ENCODE peak calls at places on chromosomes 4 and X, in five cellular contexts. R, C, G, L and O are unnamed samples. For H3K27me3, the result is how much of the 10 kb centered on the place peaks cover.

GRCh38 chr4:126888968-126889367 is 743.8 kb upstream of the INTU start:
- DNase-seq in R (peak), C (no peak), G (no peak), L (peak), O (peak)

GRCh38 chrX:151505796-151506195 is 57.7 kb upstream of the PASD1 start:
- DNase-seq in R (no peak), C (peak), G (peak), L (no peak), O (peak)

GRCh38 chrX:66162331-66162822 is 1.7 kb upstream of the HEPH start:
- DNase-seq in R (no peak), C (no peak), G (no peak), L (no peak), O (no peak)

GRCh38 chr4:120769227-120769626 is 153.3 kb downstream of the PRDM5 start:
- DNase-seq in R (peak), C (peak), G (peak), L (peak), O (no peak)

GRCh38 chr4:1002131-1002630 is 9.0 kb upstream of the SLC26A1 start:
- DNase-seq in R (no peak), C (no peak), G (peak), L (no peak), O (no peak)

GRCh38 chr4:3712112-3712805 is 53.9 kb upstream of the ADRA2C start:
- DNase-seq in R (no peak), C (no peak), G (no peak), L (no peak), O (no peak)

GRCh38 chrX:42755820-42756219 is 22.1 kb downstream of the PPP1R2C start:
- DNase-seq in R (peak), C (peak), G (no peak), L (peak), O (peak)

GRCh38 chr4:158850800-158851644 is 82.2 kb downstream of the FNIP2 start:
- DNase-seq in R (peak), C (peak), G (no peak), L (peak), O (peak)

GRCh38 chr4:7418131-7418943 is 16.4 kb downstream of the PSAPL1 start:
- DNase-seq in R (no peak), C (no peak), G (no peak), L (no peak), O (no peak)

GRCh38 chr4:148443550-148444295 is 1.5 kb upstream of the NR3C2 start:
- DNase-seq in R (no peak), C (peak), G (peak), L (no peak), O (peak)

GRCh38 chr4:137378393-137379290 is 153.7 kb downstream of the PCDH18 start:
- DNase-seq in R (no peak), C (no peak), G (no peak), L (no peak), O (no peak)

GRCh38 chr4:137376312-137376711 is 156.0 kb downstream of the PCDH18 start:
- DNase-seq in R (no peak), C (no peak), G (no peak), L (no peak), O (no peak)

GRCh38 chr4:137370206-137370633 is 162.1 kb downstream of the PCDH18 start:
- DNase-seq in R (peak), C (no peak), G (no peak), L (peak), O (peak)

GRCh38 chr4:137370699-137371098 is 161.6 kb downstream of the PCDH18 start:
- DNase-seq in R (no peak), C (no peak), G (no peak), L (peak), O (no peak)

GRCh38 chr4:137375111-137375850 is 157.0 kb downstream of the PCDH18 start:
- DNase-seq in R (no peak), C (no peak), G (no peak), L (no peak), O (no peak)
- H2AFZ ChIP-seq in R (no peak), C (no peak), G (no peak), L (no peak), O (no peak)

GRCh38 chr4:181611033-181611711 is 632.0 kb upstream of the TENM3 start:
- DNase-seq in R (peak), C (no peak), G (no peak), L (no peak), O (no peak)
- H3K27me3 ChIP-seq in R (under half), C (under half), G (under half), L (under half), O (under half)

DNA sequence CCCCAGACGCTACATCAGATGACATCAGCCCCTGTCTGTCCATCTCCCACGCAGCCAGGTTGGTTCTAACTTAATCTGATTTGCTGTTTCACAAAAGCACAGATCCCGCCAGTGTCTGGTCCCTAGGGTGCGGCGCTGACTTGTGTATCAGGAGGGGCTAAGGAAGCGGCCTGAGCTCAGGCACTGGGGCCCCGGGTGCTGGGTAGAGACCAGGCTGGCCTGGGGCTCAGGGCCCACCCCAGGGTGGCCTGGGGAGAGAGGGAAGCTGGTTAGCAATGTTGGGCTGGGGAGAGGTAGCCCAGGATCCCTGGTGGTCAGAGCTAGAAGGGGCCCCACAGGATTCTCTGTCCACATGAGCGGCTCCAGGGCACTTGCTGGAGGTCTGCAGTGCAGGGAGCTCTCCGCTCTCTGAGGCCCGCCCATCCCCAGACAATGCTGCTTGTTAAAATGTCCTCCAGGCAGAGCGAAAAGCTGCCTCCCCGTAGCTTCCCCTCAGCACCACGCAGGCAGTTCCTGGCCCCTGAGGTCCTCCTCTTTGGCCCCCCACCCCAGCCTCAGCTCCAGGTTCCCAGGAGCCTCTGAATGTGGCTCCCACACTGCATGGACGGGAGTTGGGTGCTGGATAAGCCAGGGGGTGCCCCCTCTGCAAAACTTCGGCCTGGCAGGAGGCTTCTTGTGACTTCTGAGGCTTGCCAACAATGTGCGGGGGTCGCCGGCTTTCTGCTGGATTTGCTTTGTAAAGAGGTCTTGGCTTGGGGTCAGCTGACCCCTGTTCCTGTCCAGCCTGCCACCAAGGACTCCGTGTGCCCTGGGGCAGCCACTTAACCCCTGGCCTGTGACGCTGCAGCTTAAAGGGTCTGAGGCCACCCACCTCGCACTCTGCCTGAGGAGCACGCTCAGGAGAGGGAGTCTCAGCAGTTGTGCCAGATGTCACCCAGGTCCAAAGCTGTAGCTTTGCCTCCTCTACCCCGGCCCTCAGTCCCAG is 112.9 kb downstream of the CPZ start:
- DNase-seq in R (no peak), C (no peak), G (peak), L (no peak), O (no peak)
- H2AFZ ChIP-seq in R (no peak), C (no peak), G (no peak), L (no peak), O (no peak)

DNA sequence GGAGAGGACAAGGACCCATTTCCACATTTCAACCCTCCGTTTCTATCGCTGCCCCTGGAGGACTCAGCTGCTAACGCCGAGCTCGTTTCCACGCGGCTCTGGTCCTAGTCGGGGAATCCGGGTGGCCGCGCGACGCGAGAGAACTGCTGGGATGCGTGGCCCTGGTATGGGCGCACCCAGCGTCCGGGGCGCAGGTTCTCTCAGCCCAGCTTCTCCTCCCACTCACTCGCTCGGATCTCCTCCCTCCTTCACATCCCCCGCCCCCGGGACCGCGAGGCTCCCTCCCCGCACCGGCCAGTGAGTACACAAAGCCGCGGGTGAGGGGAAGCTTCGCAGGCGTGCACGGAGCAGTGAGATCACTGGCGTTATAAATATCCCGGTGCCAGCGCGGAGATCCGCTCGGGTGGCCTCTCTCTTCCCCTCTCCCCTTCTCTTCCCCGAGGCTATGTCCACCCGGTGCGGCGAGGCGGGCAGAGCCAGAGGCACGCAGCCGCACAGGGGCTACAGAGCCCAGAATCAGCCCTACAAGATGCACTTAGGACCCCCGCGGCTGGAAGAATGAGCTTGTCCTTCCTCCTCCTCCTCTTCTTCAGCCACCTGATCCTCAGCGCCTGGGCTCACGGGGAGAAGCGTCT is at the start of gene FGF5:
- DNase-seq in R (peak), C (peak), G (peak), L (peak), O (peak)
- H3K27me3 ChIP-seq in R (under half), C (half or more), G (half or more), L (under half), O (under half)

DNA sequence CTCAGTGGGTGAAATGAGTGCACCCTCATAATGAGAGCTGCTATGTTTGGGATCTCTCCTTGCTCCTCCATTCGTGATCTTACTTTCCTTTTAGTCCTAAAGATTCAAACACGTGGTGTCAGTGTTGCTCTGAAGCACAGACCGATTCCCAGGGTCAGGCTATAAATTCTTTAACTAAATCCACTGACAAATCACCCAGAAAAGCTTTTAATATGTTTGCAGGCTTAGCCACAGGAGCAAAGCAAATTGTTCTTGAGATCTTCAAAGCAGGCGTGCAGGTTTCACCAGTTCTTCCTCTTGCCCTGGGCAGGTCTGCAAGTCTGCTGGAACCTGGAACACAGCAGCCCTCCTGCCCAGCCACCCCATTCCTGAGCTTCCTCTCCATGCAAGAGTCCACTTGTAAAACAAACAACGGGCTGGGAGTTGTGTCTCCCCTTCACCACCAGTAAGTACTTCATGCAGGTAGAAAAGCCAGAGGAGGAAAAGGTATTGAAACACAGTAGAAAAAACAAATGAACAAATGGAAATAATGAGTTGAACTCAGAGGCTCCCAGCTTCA is 70.1 kb upstream of the ENPP6 start:
- DNase-seq in R (no peak), C (peak), G (peak), L (peak), O (peak)
- H2AFZ ChIP-seq in R (no peak), C (peak), G (peak), L (peak), O (peak)

GRCh38 chrX:39724544-39724943 is 373.2 kb downstream of the BCOR start:
- DNase-seq in R (no peak), C (no peak), G (no peak), L (no peak), O (no peak)

GRCh38 chrX:39718951-39719350 is 378.8 kb downstream of the BCOR start:
- DNase-seq in R (no peak), C (no peak), G (no peak), L (no peak), O (no peak)

GRCh38 chrX:39716802-39717540 is 380.8 kb downstream of the BCOR start:
- DNase-seq in R (no peak), C (no peak), G (no peak), L (no peak), O (no peak)

GRCh38 chrX:39721570-39722279 is 376.0 kb downstream of the BCOR start:
- DNase-seq in R (peak), C (peak), G (no peak), L (peak), O (no peak)

GRCh38 chrX:39720945-39721344 is 376.8 kb downstream of the BCOR start:
- DNase-seq in R (peak), C (no peak), G (no peak), L (no peak), O (no peak)
- H3K27me3 ChIP-seq in R (under half), C (under half), G (under half), L (under half), O (under half)

GRCh38 chr4:23602720-23603119 is 287.1 kb downstream of the PPARGC1A start:
- DNase-seq in R (no peak), C (no peak), G (no peak), L (no peak), O (no peak)
- H2AFZ ChIP-seq in R (no peak), C (no peak), G (no peak), L (no peak), O (no peak)

GRCh38 chr4:74789518-74789917 is 4.8 kb downstream of the BTC start:
- DNase-seq in R (no peak), C (no peak), G (no peak), L (no peak), O (no peak)
- H3K27me3 ChIP-seq in R (under half), C (under half), G (under half), L (under half), O (under half)